ENCODE peak calls at places on chromosome 20, in six cellular contexts. C is WTC11, U is right atrium auricular region, X is mucosa of descending colon, T is GM06990, Z is body of pancreas. J is an unnamed sample.

GRCh38 chr20:23541330-23541729 is 27.0 kb downstream of the CST9L start:
- DNase-seq in C (no peak), U (no peak), X (no peak), T (no peak), Z (no peak), J (no peak)

GRCh38 chr20:50776122-50776795 is 18.6 kb upstream of the BCAS4 start:
- DNase-seq in C (no peak), U (no peak), X (no peak), T (no peak), Z (no peak), J (no peak)

GRCh38 chr20:17835240-17835940 is 133.2 kb downstream of the SNX5 start:
- DNase-seq in C (no peak), U (peak), X (no peak), T (no peak), Z (peak), J (no peak)

GRCh38 chr20:14384411-14384810 is 47.0 kb upstream of the FLRT3 start:
- DNase-seq in C (no peak), U (no peak), X (no peak), T (no peak), Z (no peak), J (no peak)

GRCh38 chr20:15061955-15062354 is 724.5 kb upstream of the FLRT3 start:
- DNase-seq in C (no peak), U (no peak), X (no peak), T (no peak), Z (no peak), J (no peak)

GRCh38 chr20:46325788-46326472 is 17.6 kb upstream of the CDH22 start:
- DNase-seq in C (no peak), U (no peak), X (no peak), T (no peak), Z (no peak), J (no peak)

GRCh38 chr20:57414867-57415592 is 23.8 kb downstream of the RBM38 start:
- DNase-seq in C (no peak), U (no peak), X (no peak), T (no peak), Z (no peak), J (no peak)

GRCh38 chr20:5569021-5569420 is 181.2 kb upstream of the SHLD1 start:
- DNase-seq in C (no peak), U (no peak), X (no peak), T (peak), Z (no peak), J (no peak)

GRCh38 chr20:37517371-37517748 is 3.7 kb upstream of the NNAT start:
- DNase-seq in C (no peak), U (no peak), X (no peak), T (no peak), Z (no peak), J (no peak)

GRCh38 chr20:36569847-36570429 is 3.5 kb upstream of the TGIF2 start:
- DNase-seq in C (no peak), U (no peak), X (no peak), T (no peak), Z (no peak), J (no peak)

GRCh38 chr20:23662276-23662870 is 24.6 kb upstream of the CST3 start:
- DNase-seq in C (no peak), U (no peak), X (no peak), T (no peak), Z (no peak), J (no peak)

GRCh38 chr20:46375771-46376170 is 30.6 kb downstream of the ELMO2 start:
- DNase-seq in C (no peak), U (no peak), X (no peak), T (no peak), Z (no peak), J (no peak)

GRCh38 chr20:688809-689208 is 13.2 kb upstream of the SCRT2 start:
- DNase-seq in C (peak), U (no peak), X (no peak), T (no peak), Z (peak), J (peak)

GRCh38 chr20:23349338-23350006 is 1.1 kb upstream of the NXT1 start:
- DNase-seq in C (no peak), U (no peak), X (no peak), T (no peak), Z (no peak), J (no peak)

GRCh38 chr20:51505566-51505965 is 37.0 kb downstream of the NFATC2 start:
- DNase-seq in C (no peak), U (no peak), X (no peak), T (no peak), Z (no peak), J (no peak)

GRCh38 chr20:8918145-8918544 is 150.7 kb upstream of the PLCB4 start:
- DNase-seq in C (no peak), U (no peak), X (no peak), T (no peak), Z (no peak), J (no peak)

GRCh38 chr20:59299961-59300340 is 460 bp upstream of the EDN3 start:
- DNase-seq in C (no peak), U (no peak), X (peak), T (no peak), Z (peak), J (no peak)

GRCh38 chr20:48606117-48606840 is 221.5 kb downstream of the PREX1 start:
- DNase-seq in C (no peak), U (no peak), X (peak), T (no peak), Z (no peak), J (peak)

GRCh38 chr20:10115021-10115420 is 80.2 kb downstream of the ANKEF1 start:
- DNase-seq in C (no peak), U (no peak), X (no peak), T (no peak), Z (no peak), J (no peak)

GRCh38 chr20:24617080-24617432 is 147.6 kb downstream of the SYNDIG1 start:
- DNase-seq in C (no peak), U (no peak), X (no peak), T (no peak), Z (no peak), J (no peak)

GRCh38 chr20:63416109-63416430 is 54.9 kb upstream of the CHRNA4 start:
- DNase-seq in C (no peak), U (no peak), X (no peak), T (no peak), Z (no peak), J (no peak)

GRCh38 chr20:20277772-20278382 is 90.0 kb upstream of the INSM1 start:
- DNase-seq in C (no peak), U (no peak), X (no peak), T (no peak), Z (no peak), J (no peak)

GRCh38 chr20:63418617-63419016 is 53.8 kb downstream of the KCNQ2 start:
- DNase-seq in C (no peak), U (no peak), X (no peak), T (no peak), Z (no peak), J (no peak)

GRCh38 chr20:22924036-22924737 is 110.9 kb upstream of the SSTR4 start:
- DNase-seq in C (no peak), U (no peak), X (no peak), T (no peak), Z (no peak), J (no peak)

GRCh38 chr20:18722381-18722780 is 91.2 kb upstream of the SCP2D1 start:
- DNase-seq in C (no peak), U (no peak), X (no peak), T (no peak), Z (no peak), J (no peak)

GRCh38 chr20:341682-342081 is 5.2 kb upstream of the NRSN2 start:
- DNase-seq in C (no peak), U (no peak), X (peak), T (no peak), Z (no peak), J (no peak)

GRCh38 chr20:48041078-48041780 is 255.9 kb upstream of the SULF2 start:
- DNase-seq in C (no peak), U (no peak), X (no peak), T (no peak), Z (no peak), J (no peak)

GRCh38 chr20:40954521-40955165 is 74.0 kb upstream of the TOP1 start:
- DNase-seq in C (no peak), U (no peak), X (no peak), T (no peak), Z (no peak), J (no peak)

GRCh38 chr20:49279677-49280462 is 2.0 kb upstream of the ZNFX1 start:
- DNase-seq in C (no peak), U (no peak), X (no peak), T (no peak), Z (no peak), J (no peak)

GRCh38 chr20:57657537-57658446 is 37.6 kb upstream of the ZBP1 start:
- DNase-seq in C (peak), U (peak), X (peak), T (no peak), Z (peak), J (peak)

GRCh38 chr20:36092424-36093024 is 62.0 kb upstream of the EPB41L1 start:
- DNase-seq in C (peak), U (no peak), X (peak), T (no peak), Z (peak), J (peak)

GRCh38 chr20:19932170-19932667 is 84.9 kb upstream of the NAA20 start:
- DNase-seq in C (no peak), U (peak), X (no peak), T (no peak), Z (no peak), J (no peak)

DNA sequence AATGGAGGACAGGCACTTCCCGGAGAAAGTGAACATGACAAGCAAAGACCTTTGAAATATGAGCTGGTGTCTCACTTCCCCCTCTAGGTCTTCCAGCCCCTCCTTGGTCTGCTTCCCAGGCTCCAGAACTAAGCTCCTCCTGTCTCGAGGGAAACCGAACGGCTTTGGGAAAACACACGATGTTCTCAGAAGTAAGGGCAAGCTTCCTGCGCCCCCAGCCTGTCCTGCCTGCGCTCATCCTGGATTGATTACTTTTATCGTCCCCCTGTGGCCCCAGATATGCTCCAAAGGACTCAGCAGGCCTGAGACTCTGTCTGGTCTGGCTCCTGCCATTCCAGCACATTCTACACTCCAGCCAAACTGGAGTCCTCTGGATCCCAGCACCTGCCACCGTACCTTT is 83.4 kb downstream of the ZNF217 start:
- DNase-seq in C (no peak), U (no peak), X (no peak), T (no peak), Z (no peak), J (no peak)
- TF ChIP-seq CTCF in C (no peak), U (no peak), X (no peak), T (no peak), Z (no peak), J (no peak)

DNA sequence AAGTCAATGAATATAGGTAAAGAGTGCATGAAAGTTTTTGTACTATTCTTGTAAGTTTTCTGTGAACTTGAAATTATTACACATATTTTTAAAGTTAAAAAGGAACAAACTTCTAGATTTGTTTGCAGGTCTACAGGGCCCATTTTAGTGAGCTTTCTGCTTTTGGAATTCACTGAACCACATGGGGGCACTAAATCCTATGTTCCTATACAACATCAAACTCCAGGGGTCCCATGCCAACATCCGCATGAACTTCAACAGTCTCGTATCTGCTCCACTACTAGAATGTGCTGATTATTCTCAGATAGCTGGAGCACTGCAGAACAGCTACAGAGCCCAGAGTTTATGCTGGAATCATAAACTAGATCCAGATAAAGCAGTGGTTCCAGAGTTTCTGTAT is 347.9 kb upstream of the SPTLC3 start:
- DNase-seq in C (peak), U (no peak), X (no peak), T (no peak), Z (no peak), J (no peak)
- TF ChIP-seq CTCF in C (peak), U (no peak), X (no peak), T (no peak), Z (peak), J (peak)

DNA sequence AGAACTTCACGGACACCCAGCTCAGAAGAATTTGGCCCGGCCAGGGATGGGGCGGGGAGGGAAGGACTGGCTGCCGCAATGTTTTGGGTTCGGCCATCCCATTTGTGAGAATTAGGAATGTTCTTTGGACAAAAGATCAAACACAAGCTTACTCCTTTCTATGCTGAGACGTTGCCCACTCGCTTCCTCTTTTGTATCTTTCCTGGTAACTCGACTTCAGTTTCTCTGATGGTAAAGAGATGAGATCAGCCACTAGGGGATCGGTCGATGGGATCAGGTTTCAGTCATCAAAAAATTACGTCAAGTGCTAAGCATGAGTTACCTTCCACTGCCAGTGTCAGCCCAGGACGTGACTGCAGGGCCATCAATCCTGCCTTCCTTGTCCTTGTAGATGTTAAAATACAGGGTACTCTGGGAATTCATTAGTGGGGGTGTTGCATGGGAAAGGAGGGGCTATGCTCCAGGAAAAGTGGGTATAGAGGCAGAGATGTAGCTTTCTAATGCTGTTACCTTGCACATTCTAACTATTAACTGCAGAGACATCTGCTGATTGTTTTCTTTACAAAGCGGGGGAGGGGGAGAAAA is 190.2 kb downstream of the TSHZ2 start:
- DNase-seq in C (peak), U (peak), X (no peak), T (peak), Z (peak), J (peak)
- TF ChIP-seq CTCF in C (no peak), U (no peak), X (no peak), T (no peak), Z (no peak), J (peak)

GRCh38 chr20:34938466-34939163 is 17.0 kb downstream of the GSS start:
- DNase-seq in C (no peak), U (no peak), X (peak), T (no peak), Z (peak), J (no peak)
- TF ChIP-seq CTCF in C (no peak), U (no peak), X (no peak), T (no peak), Z (no peak), J (no peak)

J was measured in glutamatergic neuron.